ENCODE peak calls at places on chromosomes 4 and X, in ten cellular contexts. P is hypothalamus; H is HEK293T; A is stimulated activated CD8-positive, alpha-beta memory T cell treated with anti-CD3 and anti-CD28 coated beads, Interleukin-2, amount 100 ng/mL, for 48 hours; S is neural progenitor cell; G is lower leg skin; U is NCI-H524; D is T1000; W is nephron progenitor cell; K is A172. F is an unnamed sample.
A peak's percentile ranks its signal among the peaks of the same experiment; 100 is the strongest.

GRCh38 chrX:141924293-141924692 is 20.6 kb downstream of the MAGEC1 start:
- DNase-seq in W (no peak), K (no peak), H (no peak), A (no peak), G (no peak), U (no peak), D (no peak), P (no peak), S (no peak), F (no peak)

GRCh38 chr4:14111730-14112171 is 484.2 kb upstream of the BOD1L1 start:
- DNase-seq in D (peak; percentile 94), A (no peak), P (no peak), H (no peak), S (no peak), U (no peak), W (no peak), K (peak; percentile 36), G (no peak), F (no peak)

GRCh38 chr4:108045687-108046024 is 56.0 kb downstream of the HADH start:
- DNase-seq in K (no peak), U (no peak), A (peak; percentile 15), H (no peak), G (no peak), S (no peak), W (no peak), P (no peak), D (no peak), F (peak; percentile 76)

GRCh38 chr4:151604238-151604637 is 156.6 kb downstream of the GATB start:
- DNase-seq in H (peak; percentile 12), A (no peak), U (no peak), P (no peak), D (no peak), W (no peak), G (no peak), K (peak; percentile 19), S (no peak), F (no peak)

GRCh38 chrX:45381366-45381765 is 180.7 kb upstream of the DIPK2B start:
- DNase-seq in G (no peak), H (no peak), U (no peak), A (no peak), P (no peak), K (no peak), D (no peak), W (no peak), S (no peak), F (no peak)

GRCh38 chr4:6478546-6479220 is 6.3 kb upstream of the PPP2R2C start:
- DNase-seq in S (no peak), P (no peak), D (no peak), K (no peak), A (no peak), H (no peak), G (peak; percentile 77), U (no peak), W (no peak), F (no peak)

GRCh38 chrX:1734806-1735205 is 119.9 kb downstream of the ASMT start:
- DNase-seq in D (no peak), P (no peak), K (peak; percentile 19), U (no peak), H (no peak), S (no peak), W (no peak), G (no peak), A (no peak), F (no peak)

GRCh38 chrX:28625223-28625622 is 38.0 kb downstream of the IL1RAPL1 start:
- DNase-seq in W (no peak), D (no peak), U (no peak), P (no peak), G (no peak), A (no peak), H (no peak), K (no peak), S (peak; percentile 75), F (no peak)

GRCh38 chr4:138960175-138960710 is 55.3 kb upstream of the NOCT start:
- DNase-seq in U (no peak), G (no peak), S (no peak), D (no peak), H (no peak), P (no peak), W (no peak), A (no peak), K (no peak), F (no peak)

GRCh38 chrX:124497386-124497785 is 151.0 kb downstream of the SH2D1A start:
- DNase-seq in K (no peak), P (no peak), W (no peak), S (no peak), U (no peak), A (no peak), D (no peak), H (no peak), G (no peak), F (no peak)

GRCh38 chrX:26845051-26845450 is 618.1 kb downstream of the PPP4R3C start:
- DNase-seq in P (no peak), W (no peak), H (no peak), U (no peak), K (peak; percentile 68), D (no peak), G (no peak), A (no peak), S (no peak), F (no peak)

GRCh38 chrX:40484408-40485091 is 96.2 kb upstream of the ATP6AP2 start:
- DNase-seq in D (no peak), S (no peak), U (no peak), K (no peak), G (no peak), P (no peak), W (no peak), H (no peak), A (no peak), F (peak; percentile 17)

GRCh38 chrX:77436682-77437081 is 10.5 kb upstream of the FGF16 start:
- DNase-seq in K (peak; percentile 64), H (no peak), U (no peak), G (no peak), W (no peak), P (no peak), S (no peak), A (no peak), D (peak; percentile 29), F (no peak)